ENCODE peak calls at places on chromosomes 11 and 22, in ten cellular contexts. One of them, this sample, is unnamed.

GRCh38 chr11:1192741-1193325 is 30.0 kb upstream of the MUC5B start:
- DNase-seq in nephron progenitor cell: no peak
- DNase-seq in IMR-90: no peak
- DNase-seq in endodermal cell: peak
- DNase-seq in WTC11: peak
- DNase-seq in GM20000: no peak
- DNase-seq in cardiac fibroblast: no peak
- DNase-seq in body of pancreas: no peak
- DNase-seq in choroid plexus epithelial cell: no peak
- DNase-seq in CD4-positive, alpha-beta T cell: no peak
- DNase-seq in this sample: no peak

GRCh38 chr11:67261942-67262681 is 4.2 kb upstream of the GRK2 start:
- DNase-seq in IMR-90: no peak
- DNase-seq in choroid plexus epithelial cell: no peak
- DNase-seq in CD4-positive, alpha-beta T cell: no peak
- DNase-seq in WTC11: no peak
- DNase-seq in GM20000: no peak
- DNase-seq in body of pancreas: no peak
- DNase-seq in cardiac fibroblast: no peak
- DNase-seq in nephron progenitor cell: no peak
- DNase-seq in endodermal cell: no peak
- DNase-seq in this sample: no peak

GRCh38 chr11:119520966-119521365 is 98.0 kb upstream of the THY1 start:
- DNase-seq in cardiac fibroblast: no peak
- DNase-seq in nephron progenitor cell: no peak
- DNase-seq in GM20000: no peak
- DNase-seq in CD4-positive, alpha-beta T cell: no peak
- DNase-seq in body of pancreas: no peak
- DNase-seq in IMR-90: no peak
- DNase-seq in WTC11: no peak
- DNase-seq in endodermal cell: no peak
- DNase-seq in choroid plexus epithelial cell: no peak
- DNase-seq in this sample: no peak

GRCh38 chr11:9060700-9061111 is 30.7 kb downstream of the SCUBE2 start:
- DNase-seq in cardiac fibroblast: peak
- DNase-seq in GM20000: peak
- DNase-seq in choroid plexus epithelial cell: peak
- DNase-seq in endodermal cell: peak
- DNase-seq in IMR-90: no peak
- DNase-seq in body of pancreas: no peak
- DNase-seq in CD4-positive, alpha-beta T cell: no peak
- DNase-seq in nephron progenitor cell: no peak
- DNase-seq in WTC11: peak
- DNase-seq in this sample: peak

GRCh38 chr22:22210375-22210774 is 34.2 kb upstream of the VPREB1 start:
- DNase-seq in CD4-positive, alpha-beta T cell: peak
- DNase-seq in WTC11: no peak
- DNase-seq in GM20000: peak
- DNase-seq in IMR-90: peak
- DNase-seq in choroid plexus epithelial cell: peak
- DNase-seq in endodermal cell: no peak
- DNase-seq in nephron progenitor cell: no peak
- DNase-seq in cardiac fibroblast: peak
- DNase-seq in body of pancreas: no peak
- DNase-seq in this sample: peak

GRCh38 chr11:104830508-104830907 is 67.8 kb downstream of the CASP12 start:
- DNase-seq in nephron progenitor cell: no peak
- DNase-seq in IMR-90: no peak
- DNase-seq in cardiac fibroblast: no peak
- DNase-seq in endodermal cell: no peak
- DNase-seq in WTC11: no peak
- DNase-seq in body of pancreas: no peak
- DNase-seq in GM20000: no peak
- DNase-seq in choroid plexus epithelial cell: no peak
- DNase-seq in CD4-positive, alpha-beta T cell: no peak
- DNase-seq in this sample: no peak

GRCh38 chr11:59221438-59221837 is 8.7 kb upstream of the MPEG1 start:
- DNase-seq in endodermal cell: no peak
- DNase-seq in GM20000: no peak
- DNase-seq in IMR-90: peak
- DNase-seq in WTC11: no peak
- DNase-seq in body of pancreas: no peak
- DNase-seq in CD4-positive, alpha-beta T cell: no peak
- DNase-seq in nephron progenitor cell: no peak
- DNase-seq in choroid plexus epithelial cell: peak
- DNase-seq in cardiac fibroblast: peak
- DNase-seq in this sample: no peak

GRCh38 chr11:76601272-76601671 is 69.3 kb downstream of the LRRC32 start:
- DNase-seq in IMR-90: no peak
- DNase-seq in WTC11: no peak
- DNase-seq in cardiac fibroblast: no peak
- DNase-seq in CD4-positive, alpha-beta T cell: no peak
- DNase-seq in body of pancreas: no peak
- DNase-seq in endodermal cell: no peak
- DNase-seq in GM20000: no peak
- DNase-seq in choroid plexus epithelial cell: no peak
- DNase-seq in nephron progenitor cell: no peak
- DNase-seq in this sample: no peak

GRCh38 chr22:20422271-20422958 is 15.2 kb downstream of the SCARF2 start:
- DNase-seq in choroid plexus epithelial cell: no peak
- DNase-seq in endodermal cell: no peak
- DNase-seq in nephron progenitor cell: no peak
- DNase-seq in GM20000: no peak
- DNase-seq in CD4-positive, alpha-beta T cell: no peak
- DNase-seq in IMR-90: peak
- DNase-seq in cardiac fibroblast: no peak
- DNase-seq in body of pancreas: no peak
- DNase-seq in WTC11: no peak
- DNase-seq in this sample: no peak

GRCh38 chr11:6674198-6674597 is 8.9 kb downstream of the MRPL17 start:
- DNase-seq in GM20000: no peak
- DNase-seq in choroid plexus epithelial cell: no peak
- DNase-seq in IMR-90: no peak
- DNase-seq in endodermal cell: no peak
- DNase-seq in nephron progenitor cell: no peak
- DNase-seq in body of pancreas: no peak
- DNase-seq in cardiac fibroblast: no peak
- DNase-seq in WTC11: no peak
- DNase-seq in CD4-positive, alpha-beta T cell: no peak
- DNase-seq in this sample: no peak

GRCh38 chr11:43923327-43924111 is 18.9 kb upstream of the C11orf96 start:
- DNase-seq in WTC11: no peak
- DNase-seq in endodermal cell: peak
- DNase-seq in choroid plexus epithelial cell: peak
- DNase-seq in nephron progenitor cell: peak
- DNase-seq in IMR-90: peak
- DNase-seq in body of pancreas: no peak
- DNase-seq in cardiac fibroblast: peak
- DNase-seq in CD4-positive, alpha-beta T cell: no peak
- DNase-seq in GM20000: no peak
- DNase-seq in this sample: no peak

GRCh38 chr11:70020336-70021214 is 57.5 kb upstream of the ANO1 start:
- DNase-seq in nephron progenitor cell: no peak
- DNase-seq in GM20000: no peak
- DNase-seq in WTC11: no peak
- DNase-seq in CD4-positive, alpha-beta T cell: no peak
- DNase-seq in IMR-90: peak
- DNase-seq in endodermal cell: no peak
- DNase-seq in choroid plexus epithelial cell: no peak
- DNase-seq in cardiac fibroblast: peak
- DNase-seq in body of pancreas: no peak
- DNase-seq in this sample: no peak

GRCh38 chr11:125129316-125129990 is 18.0 kb upstream of the TMEM218 start:
- DNase-seq in choroid plexus epithelial cell: no peak
- DNase-seq in IMR-90: no peak
- DNase-seq in endodermal cell: no peak
- DNase-seq in CD4-positive, alpha-beta T cell: no peak
- DNase-seq in WTC11: no peak
- DNase-seq in cardiac fibroblast: no peak
- DNase-seq in body of pancreas: no peak
- DNase-seq in nephron progenitor cell: no peak
- DNase-seq in GM20000: no peak
- DNase-seq in this sample: no peak

GRCh38 chr22:29112102-29112501 is 39.3 kb downstream of the KREMEN1 start:
- DNase-seq in nephron progenitor cell: no peak
- DNase-seq in cardiac fibroblast: no peak
- DNase-seq in IMR-90: no peak
- DNase-seq in choroid plexus epithelial cell: no peak
- DNase-seq in GM20000: no peak
- DNase-seq in endodermal cell: peak
- DNase-seq in CD4-positive, alpha-beta T cell: no peak
- DNase-seq in body of pancreas: no peak
- DNase-seq in WTC11: no peak
- DNase-seq in this sample: no peak

GRCh38 chr11:108591893-108592292 is 1.7 kb downstream of the EXPH5 start:
- DNase-seq in body of pancreas: no peak
- DNase-seq in WTC11: no peak
- DNase-seq in endodermal cell: no peak
- DNase-seq in cardiac fibroblast: no peak
- DNase-seq in GM20000: no peak
- DNase-seq in IMR-90: no peak
- DNase-seq in choroid plexus epithelial cell: no peak
- DNase-seq in nephron progenitor cell: no peak
- DNase-seq in CD4-positive, alpha-beta T cell: no peak
- DNase-seq in this sample: no peak

DNA sequence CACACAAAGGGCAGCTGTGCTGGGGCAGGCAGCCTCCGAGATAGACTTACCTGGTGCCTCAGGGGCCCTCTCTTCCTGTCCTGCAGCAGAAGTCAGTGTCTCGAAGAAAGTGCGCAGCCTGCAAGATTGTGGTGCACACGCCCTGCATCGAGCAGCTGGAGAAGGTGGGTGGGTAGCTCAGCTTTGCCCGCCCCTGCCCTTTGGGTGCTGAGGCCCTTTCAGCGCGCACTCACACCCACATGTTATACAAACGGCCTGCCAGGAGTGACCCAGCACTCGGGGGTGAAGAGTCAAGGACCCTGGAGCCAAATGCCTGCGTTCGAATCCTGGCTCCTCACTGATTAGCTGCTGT is 13.6 kb upstream of the MDK start:
- DNase-seq in GM20000: no peak
- DNase-seq in CD4-positive, alpha-beta T cell: no peak
- DNase-seq in body of pancreas: no peak
- DNase-seq in choroid plexus epithelial cell: no peak
- DNase-seq in IMR-90: no peak
- DNase-seq in cardiac fibroblast: no peak
- DNase-seq in nephron progenitor cell: no peak
- DNase-seq in endodermal cell: no peak
- DNase-seq in WTC11: no peak
- DNase-seq in this sample: no peak
- TF ChIP-seq CTCF in GM20000: no peak
- TF ChIP-seq CTCF in CD4-positive, alpha-beta T cell: no peak
- TF ChIP-seq CTCF in body of pancreas: no peak
- TF ChIP-seq CTCF in choroid plexus epithelial cell: no peak
- TF ChIP-seq CTCF in IMR-90: no peak
- TF ChIP-seq CTCF in cardiac fibroblast: no peak
- TF ChIP-seq CTCF in nephron progenitor cell: peak
- TF ChIP-seq CTCF in endodermal cell: no peak
- TF ChIP-seq CTCF in WTC11: no peak
- TF ChIP-seq CTCF in this sample: no peak

GRCh38 chr11:22778642-22779041 is 51.0 kb downstream of the SVIP start:
- DNase-seq in body of pancreas: no peak
- DNase-seq in endodermal cell: no peak
- DNase-seq in CD4-positive, alpha-beta T cell: no peak
- DNase-seq in cardiac fibroblast: no peak
- DNase-seq in nephron progenitor cell: no peak
- DNase-seq in choroid plexus epithelial cell: peak
- DNase-seq in WTC11: no peak
- DNase-seq in IMR-90: no peak
- DNase-seq in GM20000: no peak
- DNase-seq in this sample: no peak
- TF ChIP-seq CTCF in body of pancreas: peak
- TF ChIP-seq CTCF in endodermal cell: peak
- TF ChIP-seq CTCF in CD4-positive, alpha-beta T cell: no peak
- TF ChIP-seq CTCF in cardiac fibroblast: no peak
- TF ChIP-seq CTCF in nephron progenitor cell: no peak
- TF ChIP-seq CTCF in choroid plexus epithelial cell: no peak
- TF ChIP-seq CTCF in WTC11: no peak
- TF ChIP-seq CTCF in IMR-90: no peak
- TF ChIP-seq CTCF in GM20000: no peak
- TF ChIP-seq CTCF in this sample: no peak

DNA sequence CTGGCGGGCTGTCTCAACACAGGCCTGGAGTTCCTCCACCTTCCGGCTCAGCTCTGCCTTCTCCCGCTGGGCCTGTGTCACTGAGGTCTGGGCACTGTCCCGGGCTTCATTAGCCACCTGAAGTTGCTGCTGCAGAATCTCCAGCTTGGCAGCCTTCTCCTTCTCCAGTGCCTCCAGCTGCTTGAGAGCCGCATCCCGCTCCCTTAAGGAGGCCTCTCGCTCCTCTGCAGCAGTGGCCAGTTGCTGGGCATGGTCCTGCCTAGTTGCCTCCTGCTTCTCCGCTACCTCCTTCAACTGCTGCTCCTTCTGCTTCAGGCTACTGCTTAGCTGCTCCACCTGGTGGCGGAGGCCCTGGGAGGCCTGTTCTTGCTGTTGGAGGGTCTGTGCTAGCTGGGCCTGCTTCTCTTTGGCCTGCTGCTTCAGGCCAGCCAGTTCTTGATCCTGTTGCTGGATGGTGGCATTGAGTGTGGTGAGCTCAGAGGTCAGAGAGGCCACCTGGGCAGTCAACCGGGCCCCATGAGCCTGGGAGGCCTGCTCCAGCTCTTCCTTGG is 16.9 kb downstream of the IL18BP start:
- DNase-seq in choroid plexus epithelial cell: peak
- DNase-seq in cardiac fibroblast: no peak
- DNase-seq in body of pancreas: no peak
- DNase-seq in nephron progenitor cell: peak
- DNase-seq in GM20000: no peak
- DNase-seq in WTC11: peak
- DNase-seq in IMR-90: peak
- DNase-seq in endodermal cell: peak
- DNase-seq in CD4-positive, alpha-beta T cell: no peak
- DNase-seq in this sample: no peak
- TF ChIP-seq CTCF in choroid plexus epithelial cell: peak
- TF ChIP-seq CTCF in cardiac fibroblast: peak
- TF ChIP-seq CTCF in body of pancreas: no peak
- TF ChIP-seq CTCF in nephron progenitor cell: peak
- TF ChIP-seq CTCF in GM20000: peak
- TF ChIP-seq CTCF in WTC11: peak
- TF ChIP-seq CTCF in IMR-90: peak
- TF ChIP-seq CTCF in endodermal cell: peak
- TF ChIP-seq CTCF in CD4-positive, alpha-beta T cell: no peak
- TF ChIP-seq CTCF in this sample: peak

DNA sequence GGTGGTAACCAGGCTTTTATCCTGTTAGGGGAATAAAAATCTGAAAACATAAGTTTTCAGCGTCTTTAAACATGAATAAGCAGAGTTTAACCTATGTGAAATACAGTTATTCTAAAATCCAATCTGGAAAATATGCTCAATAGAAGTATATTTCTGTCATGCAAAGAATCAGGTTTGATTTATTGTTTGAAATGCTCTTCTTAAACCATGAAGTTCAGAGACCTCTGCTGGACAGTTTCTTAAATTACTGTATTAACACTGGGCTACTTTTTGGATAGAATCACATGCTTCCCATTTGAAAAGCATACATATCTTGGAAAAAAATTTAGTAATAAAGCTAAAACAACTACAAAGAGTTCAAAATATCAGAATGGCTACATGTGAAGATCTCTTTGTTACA is 25.4 kb downstream of the APIP start:
- DNase-seq in choroid plexus epithelial cell: peak
- DNase-seq in nephron progenitor cell: no peak
- DNase-seq in endodermal cell: no peak
- DNase-seq in WTC11: no peak
- DNase-seq in IMR-90: peak
- DNase-seq in GM20000: peak
- DNase-seq in body of pancreas: no peak
- DNase-seq in cardiac fibroblast: peak
- DNase-seq in CD4-positive, alpha-beta T cell: no peak
- DNase-seq in this sample: peak
- TF ChIP-seq CTCF in choroid plexus epithelial cell: peak
- TF ChIP-seq CTCF in nephron progenitor cell: no peak
- TF ChIP-seq CTCF in endodermal cell: peak
- TF ChIP-seq CTCF in WTC11: no peak
- TF ChIP-seq CTCF in IMR-90: peak
- TF ChIP-seq CTCF in GM20000: peak
- TF ChIP-seq CTCF in body of pancreas: peak
- TF ChIP-seq CTCF in cardiac fibroblast: peak
- TF ChIP-seq CTCF in CD4-positive, alpha-beta T cell: peak
- TF ChIP-seq CTCF in this sample: peak